ENCODE peak calls at places on chromosomes 16 and 17, in four cellular contexts. Z, M, H and G are unnamed samples.

GRCh38 chr16:75096730-75097129 is 19.9 kb downstream of the LDHD start:
- DNase-seq in M (no peak), H (no peak), Z (peak; percentile 80), G (peak; percentile 71)

GRCh38 chr17:5775098-5775497 is 190.8 kb upstream of the NLRP1 start:
- DNase-seq in M (no peak), Z (no peak), H (no peak), G (no peak)

GRCh38 chr16:70746040-70746707 is 54.8 kb downstream of the VAC14 start:
- DNase-seq in Z (no peak), M (peak; percentile 92), H (peak; percentile 22), G (no peak)

GRCh38 chr17:17645961-17646360 is 35.3 kb upstream of the RAI1 start:
- DNase-seq in M (no peak), H (no peak), Z (no peak), G (no peak)

GRCh38 chr16:14182999-14183398 is 111.9 kb downstream of the MRTFB start:
- DNase-seq in H (no peak), M (no peak), Z (no peak), G (no peak)

GRCh38 chr17:64500923-64501765 is 4.3 kb upstream of the POLG2 start:
- DNase-seq in Z (no peak), M (no peak), H (no peak), G (no peak)

GRCh38 chr17:43438626-43439529 is 40.1 kb downstream of the ARL4D start:
- DNase-seq in Z (peak; percentile 22), H (no peak), M (no peak), G (no peak)

GRCh38 chr16:75559564-75560372 is 3.7 kb upstream of the TMEM231 start:
- DNase-seq in H (peak; percentile 79), M (no peak), Z (no peak), G (peak; percentile 11)

GRCh38 chr17:30969989-30970680 is 704 bp upstream of the RNF135 start:
- DNase-seq in H (no peak), M (no peak), Z (peak; percentile 22), G (no peak)

GRCh38 chr17:44934745-44935105 is 12.8 kb downstream of the KIF18B start:
- DNase-seq in M (no peak), H (no peak), Z (no peak), G (no peak)

GRCh38 chr17:67431210-67432015 is 54.3 kb downstream of the PITPNC1 start:
- DNase-seq in H (peak; percentile 27), M (no peak), Z (no peak), G (no peak)

GRCh38 chr17:62963296-62963695 is 2.7 kb upstream of the TANC2 start:
- DNase-seq in Z (no peak), M (no peak), H (peak; percentile 17), G (no peak)

GRCh38 chr17:30950669-30951399 is 20.0 kb upstream of the RNF135 start:
- DNase-seq in Z (no peak), H (no peak), M (peak; percentile 91), G (no peak)

GRCh38 chr16:80174416-80174815 is 366.4 kb upstream of the DYNLRB2 start:
- DNase-seq in Z (no peak), M (peak; percentile 41), H (no peak), G (no peak)

GRCh38 chr16:4648917-4649316 is 24.3 kb downstream of the MGRN1 start:
- DNase-seq in Z (no peak), H (no peak), M (no peak), G (no peak)

GRCh38 chr16:28304214-28304613 is 11.9 kb downstream of the SBK1 start:
- DNase-seq in H (peak; percentile 66), Z (peak; percentile 74), M (peak; percentile 48), G (peak; percentile 33)

GRCh38 chr17:7281953-7282751 is 634 bp downstream of the SLC2A4 start:
- DNase-seq in M (no peak), Z (peak; percentile 41), H (no peak), G (no peak)

GRCh38 chr16:66474750-66475199 is 47.7 kb downstream of the BEAN1 start:
- DNase-seq in Z (no peak), H (no peak), M (no peak), G (no peak)

GRCh38 chr16:77749415-77749814 is 27.1 kb downstream of the NUDT7 start:
- DNase-seq in Z (no peak), H (no peak), M (peak; percentile 93), G (no peak)

GRCh38 chr17:6465206-6466003 is 21.1 kb downstream of the PIMREG start:
- DNase-seq in H (peak; percentile 28), Z (no peak), M (no peak), G (no peak)

GRCh38 chr16:23254338-23254737 is 47.8 kb upstream of the SCNN1B start:
- DNase-seq in H (no peak), M (no peak), Z (no peak), G (no peak)

GRCh38 chr17:42475853-42476252 is 17.2 kb downstream of the ATP6V0A1 start:
- DNase-seq in M (no peak), Z (no peak), H (no peak), G (no peak)

GRCh38 chr17:4632583-4632923 is 8.9 kb downstream of the ALOX15 start:
- DNase-seq in H (no peak), Z (no peak), M (no peak), G (no peak)

GRCh38 chr17:65987988-65988387 is 203.9 kb downstream of the CEP112 start:
- DNase-seq in H (no peak), M (peak; percentile 76), Z (peak; percentile 13), G (peak; percentile 23)

GRCh38 chr17:40471856-40472732 is 28.8 kb downstream of the IGFBP4 start:
- DNase-seq in M (no peak), Z (no peak), H (no peak), G (no peak)

GRCh38 chr16:50396770-50397525 is 28.2 kb upstream of the BRD7 start:
- DNase-seq in Z (no peak), H (no peak), M (no peak), G (no peak)

GRCh38 chr17:2954898-2955445 is 108.4 kb downstream of the OR1D5 start:
- DNase-seq in M (peak; percentile 98), Z (no peak), H (no peak), G (no peak)

GRCh38 chr17:13088666-13089065 is 70.8 kb upstream of the ELAC2 start:
- DNase-seq in H (no peak), Z (no peak), M (no peak), G (no peak)

GRCh38 chr16:54928421-54929089 is 2.1 kb upstream of the IRX5 start:
- DNase-seq in H (peak; percentile 73), M (no peak), Z (no peak), G (peak; percentile 45)

GRCh38 chr16:30721167-30721566 is 22.2 kb downstream of the SRCAP start:
- DNase-seq in Z (no peak), M (no peak), H (no peak), G (no peak)

GRCh38 chr17:30326816-30327215 is 7.0 kb downstream of the TMIGD1 start:
- DNase-seq in Z (no peak), M (no peak), H (no peak), G (no peak)

GRCh38 chr16:9049241-9049640 is 42.2 kb upstream of the HAPSTR1 start:
- DNase-seq in H (no peak), M (no peak), Z (no peak), G (no peak)

GRCh38 chr16:4370570-4371480 is 823 bp upstream of the VASN start:
- DNase-seq in M (peak; percentile 73), Z (no peak), H (peak; percentile 82), G (no peak)

GRCh38 chr17:19017401-19017800 is 12.8 kb upstream of the FAM83G start:
- DNase-seq in Z (no peak), H (no peak), M (no peak), G (no peak)

GRCh38 chr16:53545433-53545832 is 42.4 kb upstream of the AKTIP start:
- DNase-seq in Z (no peak), H (no peak), M (peak; percentile 18), G (no peak)

DNA sequence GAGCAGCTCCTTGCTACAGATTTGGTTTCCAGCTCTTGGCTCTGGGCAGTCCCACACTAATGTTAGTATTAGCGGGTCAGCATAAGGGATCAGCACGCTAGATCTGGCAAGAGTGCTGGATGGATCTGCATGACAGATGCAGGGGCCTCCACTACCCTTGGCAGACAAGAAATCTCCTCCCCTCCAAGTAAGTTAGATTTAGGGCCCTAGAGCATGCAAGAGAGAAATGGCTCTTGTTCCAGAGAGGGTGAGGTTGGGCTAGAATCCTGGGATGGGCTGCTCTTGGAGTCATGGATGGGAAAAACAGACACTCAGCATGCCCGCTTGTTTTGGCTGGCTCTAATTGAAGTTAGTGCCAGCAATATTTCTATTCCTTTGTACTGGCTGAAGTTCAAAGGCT is 414.3 kb downstream of the RBFOX1 start:
- DNase-seq in H (no peak), Z (no peak), M (no peak), G (no peak)
- TF ChIP-seq ELF4 in H (no peak), Z (no peak), M (no peak), G (no peak)

DNA sequence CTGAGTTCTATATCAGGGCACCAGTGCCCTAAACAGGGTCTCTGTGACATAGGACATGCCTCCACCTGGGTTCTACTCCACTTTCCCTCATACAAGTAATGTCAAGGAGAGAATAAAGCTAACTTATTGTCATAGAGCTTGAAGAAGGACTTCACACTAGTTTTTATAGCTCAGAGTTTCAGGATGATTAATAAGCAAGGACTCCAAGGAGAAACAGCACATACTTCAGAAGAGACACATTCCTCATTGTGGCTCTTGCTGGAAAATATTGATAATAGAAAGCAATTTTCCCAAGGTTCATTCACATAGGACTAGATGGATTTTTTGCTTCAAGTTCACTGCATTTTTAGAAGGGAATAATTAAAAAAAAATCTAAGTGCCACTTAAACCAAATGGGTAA is 133.3 kb downstream of the CA10 start:
- DNase-seq in H (no peak), Z (no peak), M (no peak), G (no peak)
- TF ChIP-seq ELF4 in H (no peak), Z (no peak), M (no peak), G (no peak)

DNA sequence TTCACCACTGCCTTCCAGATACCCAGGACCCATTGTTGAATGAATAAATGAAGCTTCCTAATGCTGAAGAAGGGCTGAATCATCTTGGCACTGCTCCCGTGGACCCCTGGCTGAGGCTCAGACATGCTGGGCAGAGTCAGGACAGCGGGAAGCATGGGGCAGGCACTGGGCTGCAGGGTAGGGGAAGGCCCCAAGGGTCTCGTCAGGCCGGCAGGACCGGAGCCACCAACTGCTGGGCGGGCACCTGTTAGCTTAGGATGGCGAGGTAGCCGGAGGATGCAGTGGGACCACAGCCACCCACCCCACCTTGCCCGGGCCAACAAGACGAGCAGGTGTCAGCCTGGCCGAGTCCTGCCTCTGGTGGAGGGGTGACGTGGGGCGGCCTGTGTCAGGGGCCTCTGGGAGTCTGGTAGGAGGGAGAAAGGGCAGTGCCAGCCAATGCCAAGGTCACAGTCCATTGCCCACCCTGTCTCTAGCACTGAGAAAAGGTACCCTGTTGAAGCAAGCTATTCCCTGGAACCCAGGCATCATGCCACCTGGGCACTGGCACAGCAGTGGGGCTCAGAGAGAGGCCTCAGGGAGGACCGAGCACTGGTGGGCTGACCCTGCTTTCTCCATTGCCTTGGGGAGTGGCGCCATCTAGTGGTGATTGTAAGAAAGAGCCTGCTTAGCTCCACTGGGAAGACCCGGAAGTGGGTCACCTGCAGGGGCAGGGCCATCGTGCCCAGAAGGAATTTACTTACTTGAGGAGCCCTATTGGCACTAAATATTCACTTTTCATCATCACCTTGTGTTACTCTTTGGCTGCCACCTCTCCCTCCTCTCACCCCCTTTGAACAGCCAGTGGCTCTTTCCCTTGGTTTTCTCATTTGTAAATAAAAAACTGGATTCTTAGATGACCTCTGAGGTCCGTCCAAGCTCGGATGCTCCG is 3.0 kb upstream of the DLX3 start:
- DNase-seq in Z (peak; percentile 88), H (peak; percentile 86), M (peak; percentile 92), G (peak; percentile 91)
- TF ChIP-seq ELF4 in Z (no peak), H (peak; percentile 85), M (peak; percentile 90), G (peak; percentile 98)

DNA sequence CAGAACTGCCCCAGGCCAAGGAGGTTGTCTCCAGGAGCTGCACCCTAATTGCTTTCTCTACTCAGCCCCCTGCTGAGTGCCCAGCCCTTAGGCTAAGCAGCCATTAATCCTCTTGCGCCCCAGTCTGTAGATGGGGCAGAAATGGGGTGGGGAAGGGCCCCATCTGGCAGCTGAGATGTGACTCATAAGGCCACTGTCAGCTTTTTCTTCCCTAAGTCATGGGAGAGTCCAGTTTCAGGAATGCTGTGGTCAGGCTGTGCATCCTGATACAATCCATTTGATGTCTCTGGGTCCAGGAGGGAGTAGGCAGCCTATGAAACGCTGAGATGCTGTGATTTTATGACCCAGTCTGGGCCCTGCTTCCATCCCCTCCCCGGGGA is 12.3 kb downstream of the PLXDC1 start:
- DNase-seq in M (no peak), H (no peak), Z (no peak), G (no peak)
- TF ChIP-seq ELF4 in M (no peak), H (no peak), Z (no peak), G (no peak)